ENCODE peak calls at places on chromosomes 11 and 22, in eight cellular contexts. Y is WTC11; I is lower lobe of right lung; C is left lung; N is activated naive CD4-positive, alpha-beta T cell treated with anti-CD3 and anti-CD28 coated beads, Interleukin-2, amount 50 U/mL, for 72 hours; V is left ventricle myocardium superior; B is naive thymus-derived CD8-positive, alpha-beta T cell; D is HCT116. H is an unnamed sample.

GRCh38 chr11:79501688-79502087 is 60.9 kb upstream of the TENM4 start:
- ATAC-seq in Y (no peak), I (no peak), C (no peak), N (no peak), V (no peak), B (no peak), D (no peak), H (no peak)

GRCh38 chr11:76798656-76799055 is 15.5 kb downstream of the TSKU start:
- ATAC-seq in Y (peak), I (no peak), C (no peak), N (no peak), V (peak), B (no peak), D (peak), H (peak)

GRCh38 chr11:3224730-3225098 is 6.1 kb upstream of the MRGPRG start:
- ATAC-seq in Y (no peak), I (no peak), C (no peak), N (no peak), V (no peak), B (no peak), D (no peak), H (no peak)

GRCh38 chr11:9132203-9132878 is 40.9 kb upstream of the SCUBE2 start:
- ATAC-seq in Y (no peak), I (no peak), C (no peak), N (peak), V (no peak), B (no peak), D (no peak), H (no peak)

GRCh38 chr22:46269564-46269963 is 1.8 kb downstream of the TTC38 start:
- ATAC-seq in Y (no peak), I (peak), C (no peak), N (no peak), V (no peak), B (no peak), D (no peak), H (no peak)

GRCh38 chr22:37314315-37315046 is 32.2 kb downstream of the CYTH4 start:
- ATAC-seq in Y (no peak), I (no peak), C (no peak), N (peak), V (no peak), B (peak), D (no peak), H (no peak)

GRCh38 chr11:60263434-60263833 is 17.0 kb upstream of the MS4A4A start:
- ATAC-seq in Y (no peak), I (no peak), C (peak), N (no peak), V (peak), B (no peak), D (no peak), H (no peak)

GRCh38 chr11:93513763-93514162 is 29.4 kb downstream of the SMCO4 start:
- ATAC-seq in Y (no peak), I (no peak), C (no peak), N (no peak), V (no peak), B (no peak), D (no peak), H (no peak)

H was measured in esophagus mucosa.